ENCODE peak calls at places on chromosomes 12 and 14, in five cellular contexts. O, H, B, Z and G are unnamed samples.

GRCh38 chr14:55356913-55357312 is 54.7 kb downstream of the ATG14 start:
- DNase-seq in H (no peak), B (no peak), O (no peak), Z (no peak), G (no peak)

GRCh38 chr12:53869500-53869899 is 69.1 kb upstream of the HOXC13 start:
- DNase-seq in Z (no peak), H (no peak), O (peak; percentile 63), B (no peak), G (no peak)

GRCh38 chr12:116040412-116040811 is 237.1 kb downstream of the MED13L start:
- DNase-seq in Z (no peak), H (peak; percentile 68), O (no peak), B (no peak), G (no peak)

GRCh38 chr12:45462506-45462905 is 246.6 kb downstream of the ANO6 start:
- DNase-seq in O (no peak), H (no peak), B (no peak), Z (no peak), G (no peak)

GRCh38 chr12:111842556-111843396 is 748 bp downstream of the MAPKAPK5 start:
- DNase-seq in Z (peak; percentile 13), H (no peak), B (no peak), O (peak; percentile 30), G (no peak)

GRCh38 chr14:86897704-86898513 is 1095.1 kb downstream of the GALC start:
- DNase-seq in H (no peak), Z (no peak), O (no peak), B (no peak), G (no peak)

GRCh38 chr14:71966528-71966927 is 34.3 kb downstream of the RGS6 start:
- DNase-seq in B (no peak), H (no peak), Z (no peak), O (no peak), G (no peak)

GRCh38 chr14:55600784-55601561 is 21.0 kb downstream of the KTN1 start:
- DNase-seq in B (no peak), O (peak; percentile 53), H (peak; percentile 78), Z (no peak), G (no peak)

GRCh38 chr14:97580923-97581495 is 783.8 kb downstream of the VRK1 start:
- DNase-seq in H (no peak), O (peak; percentile 3), Z (no peak), B (no peak), G (no peak)

GRCh38 chr14:95485222-95485819 is 31.1 kb downstream of the SYNE3 start:
- DNase-seq in O (no peak), B (no peak), H (no peak), Z (no peak), G (no peak)

GRCh38 chr12:117872521-117873169 is 96.1 kb downstream of the KSR2 start:
- DNase-seq in B (no peak), H (no peak), O (no peak), Z (no peak), G (no peak)

GRCh38 chr14:103872492-103873113 is 25.2 kb upstream of the PPP1R13B start:
- DNase-seq in H (no peak), B (no peak), Z (no peak), O (no peak), G (no peak)

GRCh38 chr14:105229099-105229655 is 19.2 kb upstream of the BTBD6 start:
- DNase-seq in B (no peak), H (no peak), Z (no peak), O (no peak), G (no peak)

GRCh38 chr12:40957417-40957816 is 230.7 kb upstream of the PDZRN4 start:
- DNase-seq in B (no peak), Z (no peak), O (no peak), H (no peak), G (no peak)

GRCh38 chr14:29821665-29822429 is 105.8 kb downstream of the PRKD1 start:
- DNase-seq in Z (no peak), H (no peak), B (no peak), O (no peak), G (no peak)

GRCh38 chr14:101598571-101599233 is 37.4 kb downstream of the DIO3 start:
- DNase-seq in B (no peak), Z (no peak), H (no peak), O (no peak), G (no peak)

GRCh38 chr14:46818147-46818546 is 166.6 kb upstream of the RPL10L start:
- DNase-seq in H (no peak), O (no peak), B (no peak), Z (no peak), G (no peak)

GRCh38 chr12:104507672-104508071 is 50.9 kb downstream of the CHST11 start:
- DNase-seq in Z (peak; percentile 28), O (no peak), H (no peak), B (no peak), G (no peak)

GRCh38 chr14:106686533-106686932 is 1160.2 kb downstream of the TMEM121 start:
- DNase-seq in H (no peak), B (no peak), O (no peak), Z (no peak), G (no peak)

GRCh38 chr14:20873370-20874177 is 17.6 kb upstream of the RNASE3 start:
- DNase-seq in B (peak; percentile 88), H (peak; percentile 5), Z (peak; percentile 70), O (peak; percentile 38), G (peak; percentile 32)

DNA sequence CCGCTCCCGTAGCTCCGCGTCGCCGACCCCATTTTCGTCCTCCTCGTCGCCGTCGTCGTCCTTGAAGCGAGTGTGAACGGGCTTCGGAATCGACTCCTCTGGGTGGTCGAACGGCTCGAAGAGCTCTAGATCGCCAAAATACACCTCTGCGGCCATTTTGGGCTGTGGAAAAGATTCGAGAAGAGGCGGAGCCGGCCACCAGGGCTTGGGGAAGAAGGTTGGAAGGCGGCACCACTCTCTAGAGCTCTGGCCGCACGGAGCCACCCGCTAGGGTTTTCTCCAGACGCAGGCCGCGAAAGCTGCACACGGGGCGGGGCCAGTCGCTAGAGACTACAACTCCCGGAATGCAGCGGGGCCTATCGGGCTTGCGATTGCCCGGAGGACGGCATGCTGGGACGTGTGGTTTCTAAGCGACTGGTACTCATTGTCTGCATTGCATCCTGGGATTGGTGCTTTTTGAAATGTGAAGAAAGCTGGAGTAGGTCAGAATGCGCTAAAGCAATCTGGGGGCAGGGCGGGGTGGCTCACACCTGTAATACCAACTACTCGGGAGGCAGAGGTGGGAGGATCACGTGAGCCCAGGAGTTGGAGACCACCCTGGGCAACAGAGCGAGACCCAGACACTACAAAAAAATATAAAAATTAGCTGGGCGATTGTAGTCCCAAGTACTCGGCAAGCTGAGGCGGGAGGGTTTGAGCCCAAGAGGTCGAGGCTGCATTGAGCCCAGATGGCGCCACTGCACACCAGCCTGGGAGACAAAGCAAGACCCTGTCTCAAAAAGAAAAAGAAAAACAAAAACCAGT is at the start of gene ZCCHC8:
- DNase-seq in O (peak; percentile 99), H (peak; percentile 95), Z (peak; percentile 98), B (peak; percentile 99), G (peak; percentile 94)
- TF ChIP-seq CTCF in O (no peak), H (no peak), Z (peak; percentile 19), B (no peak), G (no peak)

GRCh38 chr12:107521826-107522355 is 163.7 kb upstream of the PWP1 start:
- DNase-seq in H (no peak), Z (no peak), O (no peak), B (no peak), G (no peak)

GRCh38 chr12:107519906-107520859 is 165.4 kb upstream of the PWP1 start:
- DNase-seq in H (no peak), B (no peak), Z (peak; percentile 24), O (no peak), G (no peak)

GRCh38 chr12:107525063-107525718 is 160.4 kb upstream of the PWP1 start:
- DNase-seq in O (no peak), Z (no peak), B (no peak), H (no peak), G (no peak)

GRCh38 chr12:107523760-107524558 is 161.6 kb upstream of the PWP1 start:
- DNase-seq in Z (no peak), B (no peak), O (no peak), H (no peak), G (no peak)

DNA sequence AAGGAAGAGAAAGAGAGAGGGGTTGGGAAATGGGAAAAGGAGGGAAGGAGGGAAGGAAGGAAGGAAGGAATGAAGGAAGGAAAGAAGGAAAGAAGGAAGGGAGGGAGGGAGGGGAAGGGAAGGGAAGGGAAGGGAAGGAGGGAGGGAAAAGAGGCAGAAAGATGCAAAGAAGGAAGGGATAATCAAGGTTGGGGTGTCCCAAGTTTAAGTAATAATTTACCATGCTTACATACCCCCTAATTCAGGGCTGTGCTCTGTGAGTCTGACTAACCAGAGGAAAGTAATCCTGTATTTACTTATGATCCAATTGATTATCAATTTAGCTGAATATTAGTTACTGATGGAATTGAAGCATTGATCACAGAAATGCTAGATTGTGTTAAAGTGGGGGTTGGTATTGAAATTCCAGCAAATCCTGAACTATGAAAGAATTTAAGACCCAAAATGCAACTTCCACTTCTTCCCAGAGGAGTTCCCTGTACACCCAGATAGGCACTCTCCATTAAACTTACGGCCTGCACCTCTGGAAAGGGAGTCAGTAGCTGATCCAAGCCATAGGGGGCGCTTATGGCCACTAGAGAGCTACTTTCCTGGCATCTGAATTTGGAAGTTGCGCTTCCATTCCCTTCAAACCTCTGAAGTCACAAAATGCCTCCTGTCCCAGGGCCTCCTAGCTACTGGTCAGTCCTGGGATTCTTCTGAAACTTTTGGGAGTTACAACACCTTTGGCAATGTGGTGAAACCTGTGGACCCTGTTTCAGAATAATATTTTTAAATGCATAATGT is 162.7 kb upstream of the PWP1 start:
- DNase-seq in B (no peak), H (no peak), Z (peak; percentile 22), O (no peak), G (no peak)
- TF ChIP-seq CTCF in B (no peak), H (no peak), Z (peak; percentile 51), O (peak; percentile 10), G (no peak)

GRCh38 chr14:91568626-91569025 is 58.5 kb upstream of the PPP4R3A start:
- DNase-seq in H (no peak), B (no peak), O (no peak), Z (no peak), G (no peak)
- TF ChIP-seq CTCF in H (no peak), B (no peak), O (no peak), Z (no peak), G (no peak)

GRCh38 chr14:68521952-68522509 is 270.8 kb downstream of the ZFP36L1 start:
- DNase-seq in Z (no peak), B (no peak), H (no peak), O (no peak), G (no peak)

GRCh38 chr14:68521557-68521901 is 271.3 kb downstream of the ZFP36L1 start:
- DNase-seq in Z (no peak), H (no peak), B (no peak), O (no peak), G (no peak)

GRCh38 chr14:68522510-68523325 is 270.1 kb downstream of the ZFP36L1 start:
- DNase-seq in O (no peak), Z (no peak), B (no peak), H (no peak), G (no peak)

GRCh38 chr14:68523994-68524725 is 268.7 kb downstream of the ZFP36L1 start:
- DNase-seq in B (no peak), O (no peak), Z (no peak), H (no peak), G (no peak)

GRCh38 chr14:68523326-68523610 is 269.6 kb downstream of the ZFP36L1 start:
- DNase-seq in O (no peak), B (no peak), Z (no peak), H (no peak), G (no peak)
- TF ChIP-seq CTCF in O (no peak), B (no peak), Z (no peak), H (no peak), G (no peak)